ENCODE peak calls at places on chromosome 7, in nine cellular contexts. S, L, Y, V, D, O, Z, P and T are unnamed samples.

GRCh38 chr7:47453093-47454056 is 128.5 kb downstream of the TNS3 start:
- DNase-seq in D (no peak), L (peak; percentile 74), V (peak; percentile 52), O (no peak), P (peak; percentile 60), Z (peak; percentile 91), Y (peak; percentile 90), S (no peak), T (peak; percentile 67)

GRCh38 chr7:66366701-66367100 is 161.6 kb downstream of the TPST1 start:
- DNase-seq in Z (peak; percentile 15), S (no peak), L (no peak), D (no peak), V (no peak), P (no peak), O (no peak), Y (no peak), T (no peak)

GRCh38 chr7:24401628-24402593 is 117.9 kb downstream of the NPY start:
- DNase-seq in O (peak; percentile 38), S (no peak), Y (no peak), P (peak; percentile 14), V (no peak), Z (no peak), D (peak; percentile 8), L (no peak), T (peak; percentile 19)

GRCh38 chr7:951881-952547 is 2.5 kb downstream of the ADAP1 start:
- DNase-seq in S (no peak), P (no peak), V (no peak), L (peak; percentile 18), D (no peak), Y (no peak), O (no peak), Z (no peak), T (no peak)

GRCh38 chr7:50728184-50728583 is 54.5 kb downstream of the GRB10 start:
- DNase-seq in Y (no peak), L (no peak), P (peak; percentile 69), V (no peak), O (no peak), S (no peak), D (no peak), Z (no peak), T (no peak)

GRCh38 chr7:32948202-32948601 is 9.0 kb upstream of the FKBP9 start:
- DNase-seq in O (no peak), D (no peak), Z (no peak), Y (no peak), L (no peak), V (no peak), P (no peak), S (no peak), T (no peak)

GRCh38 chr7:137538361-137538762 is 194.8 kb upstream of the PTN start:
- DNase-seq in V (no peak), O (no peak), L (no peak), S (no peak), D (no peak), P (no peak), Z (no peak), Y (peak; percentile 56), T (no peak)

GRCh38 chr7:132077986-132078385 is 498.3 kb downstream of the PLXNA4 start:
- DNase-seq in P (no peak), Y (no peak), L (no peak), D (peak; percentile 62), S (no peak), Z (peak; percentile 49), O (no peak), V (no peak), T (no peak)

GRCh38 chr7:47552631-47553030 is 29.3 kb downstream of the TNS3 start:
- DNase-seq in D (no peak), V (no peak), S (no peak), O (no peak), L (no peak), Z (no peak), Y (no peak), P (no peak), T (no peak)

GRCh38 chr7:21791046-21791445 is 154.7 kb downstream of the CDCA7L start:
- DNase-seq in O (no peak), P (no peak), Z (no peak), D (no peak), Y (no peak), S (no peak), V (no peak), L (no peak), T (no peak)

GRCh38 chr7:151120896-151121295 is 34.6 kb downstream of the AGAP3 start:
- DNase-seq in Y (no peak), S (no peak), O (no peak), V (no peak), P (no peak), D (no peak), Z (no peak), L (no peak), T (no peak)

GRCh38 chr7:25995893-25996529 is 156.0 kb upstream of the NFE2L3 start:
- DNase-seq in S (no peak), L (no peak), P (peak; percentile 2), V (no peak), D (no peak), Y (no peak), O (no peak), Z (no peak), T (peak; percentile 35)

GRCh38 chr7:133912916-133913697 is 214.0 kb upstream of the LRGUK start:
- DNase-seq in S (no peak), Y (no peak), D (no peak), Z (no peak), V (no peak), L (no peak), O (no peak), P (no peak), T (no peak)

GRCh38 chr7:28481131-28481926 is 69.0 kb downstream of the CREB5 start:
- DNase-seq in Z (no peak), V (no peak), S (no peak), P (no peak), O (peak; percentile 31), D (no peak), Y (no peak), L (no peak), T (no peak)